ENCODE peak calls at places on chromosomes 2 and 18, in nine cellular contexts. Y is K562; X is CD4-positive, alpha-beta memory T cell; W is IMR-90; H is effector memory CD4-positive, alpha-beta T cell; O is fibroblast of lung; M is suprapubic skin; C is breast epithelium; Z is thoracic aorta. K is an unnamed sample.
A peak's percentile ranks its signal among the peaks of the same experiment; 100 is the strongest.

GRCh38 chr2:230447455-230448451 is 31.8 kb downstream of the SP100 start:
- DNase-seq in W (no peak), H (no peak), X (peak; percentile 54), M (no peak), C (no peak), O (no peak), Y (no peak), Z (no peak), K (no peak)

GRCh38 chr18:34867520-34867919 is 157.4 kb downstream of the DTNA start:
- DNase-seq in W (no peak), Z (no peak), Y (no peak), O (no peak), C (no peak), M (no peak), H (no peak), X (no peak), K (peak; percentile 69)

GRCh38 chr2:11553661-11554429 is 20.0 kb downstream of the GREB1 start:
- DNase-seq in Z (no peak), M (no peak), X (no peak), C (no peak), H (no peak), Y (no peak), O (peak; percentile 64), W (peak; percentile 4), K (peak; percentile 75)

GRCh38 chr2:222982010-222982908 is 69.7 kb upstream of the KCNE4 start:
- DNase-seq in M (no peak), C (no peak), Y (no peak), W (peak; percentile 89), Z (peak; percentile 17), X (no peak), H (no peak), O (peak; percentile 78), K (no peak)

GRCh38 chr2:85756822-85757435 is 3.1 kb downstream of the ATOH8 start:
- DNase-seq in Z (no peak), W (no peak), O (no peak), Y (no peak), C (no peak), H (no peak), X (no peak), M (no peak), K (no peak)

GRCh38 chr2:145752091-145752806 is 1232.3 kb upstream of the ZEB2 start:
- DNase-seq in C (no peak), Y (peak; percentile 38), Z (no peak), W (peak; percentile 89), M (no peak), O (peak; percentile 85), X (no peak), H (no peak), K (peak; percentile 94)

GRCh38 chr2:96903809-96904208 is 33.9 kb upstream of the SEMA4C start:
- DNase-seq in M (no peak), O (no peak), Z (no peak), X (no peak), H (no peak), W (no peak), C (no peak), Y (no peak), K (no peak)

GRCh38 chr2:84556190-84556589 is 39.9 kb downstream of the DNAH6 start:
- DNase-seq in Y (no peak), H (no peak), X (no peak), Z (no peak), M (no peak), C (no peak), W (no peak), O (no peak), K (no peak)

GRCh38 chr2:20567926-20568179 is 83.0 kb downstream of the HS1BP3 start:
- DNase-seq in O (no peak), Y (no peak), W (no peak), H (no peak), C (no peak), M (no peak), X (no peak), Z (no peak), K (no peak)

GRCh38 chr2:164220250-164220649 is 401.0 kb downstream of the GRB14 start:
- DNase-seq in X (no peak), Y (no peak), H (no peak), O (peak; percentile 20), W (no peak), Z (no peak), M (no peak), C (no peak), K (no peak)

GRCh38 chr2:6410265-6410664 is 455.4 kb downstream of the CMPK2 start:
- DNase-seq in Y (no peak), O (peak; percentile 37), M (no peak), W (peak; percentile 6), H (no peak), C (no peak), Z (no peak), X (no peak), K (no peak)

GRCh38 chr2:95122197-95122551 is 566 bp upstream of the MRPS5 start:
- DNase-seq in X (no peak), Y (no peak), O (no peak), C (no peak), M (no peak), H (no peak), W (no peak), Z (no peak), K (no peak)

GRCh38 chr18:68462766-68463165 is 252.1 kb downstream of the TMX3 start:
- DNase-seq in X (no peak), Y (no peak), C (no peak), W (peak; percentile 21), O (no peak), Z (no peak), M (no peak), H (no peak), K (no peak)

GRCh38 chr2:20410556-20411277 is 36.2 kb upstream of the RHOB start:
- DNase-seq in M (peak; percentile 44), C (no peak), Z (no peak), H (no peak), Y (no peak), X (no peak), O (no peak), W (no peak), K (peak; percentile 73)

GRCh38 chr2:68367918-68368656 is 3.0 kb downstream of the PLEK start:
- DNase-seq in O (peak; percentile 5), X (no peak), Z (no peak), H (no peak), Y (no peak), C (no peak), M (no peak), W (no peak), K (no peak)
- H3K4me1 ChIP-seq in O (no peaks in the 10 kb centered on the region), X (peaks cover 25% of the 10 kb centered on the region), Z (no peaks in the 10 kb centered on the region), H (no peaks in the 10 kb centered on the region), Y (no peaks in the 10 kb centered on the region), C (no peaks in the 10 kb centered on the region), M (peaks cover 9% of the 10 kb centered on the region), W (no peaks in the 10 kb centered on the region), K (no peaks in the 10 kb centered on the region)

GRCh38 chr2:63734510-63734909 is 107.2 kb upstream of the UGP2 start:
- DNase-seq in C (no peak), Z (no peak), H (no peak), O (no peak), Y (no peak), W (peak; percentile 36), X (no peak), M (no peak), K (no peak)

GRCh38 chr2:63738019-63738418 is 103.7 kb upstream of the UGP2 start:
- DNase-seq in C (no peak), Z (no peak), H (no peak), Y (no peak), X (no peak), W (peak; percentile 33), O (peak; percentile 25), M (no peak), K (no peak)

GRCh38 chr2:63735931-63736820 is 105.5 kb upstream of the UGP2 start:
- DNase-seq in X (no peak), O (peak; percentile 70), Z (no peak), Y (no peak), H (no peak), M (no peak), C (no peak), W (peak; percentile 66), K (peak; percentile 40)

GRCh38 chr2:63735263-63735662 is 106.4 kb upstream of the UGP2 start:
- DNase-seq in C (no peak), M (no peak), Z (no peak), Y (no peak), H (no peak), X (no peak), O (peak; percentile 40), W (peak; percentile 60), K (no peak)

GRCh38 chr2:63737085-63737701 is 104.5 kb upstream of the UGP2 start:
- DNase-seq in X (no peak), H (no peak), C (no peak), Z (no peak), Y (no peak), O (no peak), W (no peak), M (no peak), K (peak; percentile 92)
- H3K4me1 ChIP-seq in X (no peaks in the 10 kb centered on the region), H (no peaks in the 10 kb centered on the region), C (peaks cover 4% of the 10 kb centered on the region), Z (peaks cover 22% of the 10 kb centered on the region), Y (no peaks in the 10 kb centered on the region), O (peaks cover 7% of the 10 kb centered on the region), W (peaks cover 10% of the 10 kb centered on the region), M (peaks cover 30% of the 10 kb centered on the region), K (peaks cover 45% of the 10 kb centered on the region)

DNA sequence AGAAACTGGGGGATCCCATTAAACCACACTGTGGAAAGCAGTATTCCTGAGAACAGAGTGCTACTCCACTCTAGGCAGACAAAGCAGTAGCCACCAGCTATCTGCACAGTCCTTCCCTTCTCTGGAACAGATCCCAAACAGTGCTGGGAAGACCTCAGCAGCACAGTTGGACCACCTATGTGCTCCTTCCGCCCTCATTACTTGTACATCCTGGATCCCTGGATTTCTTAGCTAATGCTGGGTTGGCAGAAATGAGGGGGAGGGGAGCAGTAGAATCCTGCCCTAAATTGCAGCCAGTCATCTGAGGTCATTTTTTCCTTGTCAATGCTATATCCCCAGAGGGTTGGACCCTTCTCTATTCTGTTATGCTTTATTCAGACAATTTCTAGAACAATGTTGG is 13.8 kb upstream of the MALT1 start:
- DNase-seq in H (no peak), W (no peak), C (no peak), O (no peak), X (no peak), M (no peak), Y (no peak), Z (no peak), K (no peak)
- H3K4me1 ChIP-seq in H (peaks cover 35% of the 10 kb centered on the region), W (no peaks in the 10 kb centered on the region), C (no peaks in the 10 kb centered on the region), O (no peaks in the 10 kb centered on the region), X (peaks cover 77% of the 10 kb centered on the region), M (peaks cover 2% of the 10 kb centered on the region), Y (no peaks in the 10 kb centered on the region), Z (no peaks in the 10 kb centered on the region), K (no peaks in the 10 kb centered on the region)

GRCh38 chr2:8527031-8527430 is 154.8 kb upstream of the ID2 start:
- DNase-seq in C (no peak), H (no peak), Y (no peak), W (no peak), M (no peak), O (no peak), X (no peak), Z (no peak), K (no peak)

GRCh38 chr2:8526403-8526696 is 155.5 kb upstream of the ID2 start:
- DNase-seq in M (no peak), X (no peak), Z (no peak), O (no peak), Y (no peak), W (no peak), C (no peak), H (no peak), K (no peak)

GRCh38 chr2:8524823-8525222 is 157.0 kb upstream of the ID2 start:
- DNase-seq in O (no peak), M (no peak), Z (no peak), H (no peak), C (no peak), X (no peak), W (no peak), Y (no peak), K (no peak)

GRCh38 chr2:8525236-8525581 is 156.6 kb upstream of the ID2 start:
- DNase-seq in M (no peak), W (no peak), X (no peak), O (no peak), C (no peak), Z (no peak), Y (no peak), H (no peak), K (no peak)

GRCh38 chr2:8525582-8526402 is 156.1 kb upstream of the ID2 start:
- DNase-seq in H (no peak), M (no peak), C (peak; percentile 85), W (peak; percentile 12), O (peak; percentile 63), Z (no peak), Y (peak; percentile 94), X (no peak), K (peak; percentile 87)
- H3K4me1 ChIP-seq in H (peaks cover 13% of the 10 kb centered on the region), M (peaks cover 46% of the 10 kb centered on the region), C (no peaks in the 10 kb centered on the region), W (no peaks in the 10 kb centered on the region), O (no peaks in the 10 kb centered on the region), Z (no peaks in the 10 kb centered on the region), Y (peaks cover 24% of the 10 kb centered on the region), X (peaks cover 35% of the 10 kb centered on the region), K (peaks cover 13% of the 10 kb centered on the region)